ENCODE peak calls at places on chromosomes 4 and X, in four cellular contexts. Y is psoas muscle, R is mammary epithelial cell, A is K562. V is an unnamed sample. For H3K27me3, the result is how much of the 10 kb centered on the place peaks cover.

GRCh38 chr4:86595426-86595805 is 1.3 kb downstream of the PTPN13 start:
- DNase-seq in Y (no peak), A (no peak), R (peak), V (no peak)

GRCh38 chr4:123750044-123750443 is 353.4 kb downstream of the SPRY1 start:
- DNase-seq in A (no peak), Y (no peak), R (no peak), V (no peak)

GRCh38 chr4:33722800-33723511 is 2521.4 kb downstream of the ARAP2 start:
- DNase-seq in R (no peak), A (no peak), Y (no peak), V (no peak)

GRCh38 chr4:158657291-158657690 is 14.4 kb downstream of the C4orf46 start:
- DNase-seq in R (no peak), A (no peak), Y (no peak), V (no peak)

GRCh38 chr4:38583102-38583501 is 80.9 kb upstream of the KLF3 start:
- DNase-seq in Y (no peak), A (no peak), R (peak), V (no peak)

GRCh38 chr4:81688085-81688484 is 216.4 kb upstream of the RASGEF1B start:
- DNase-seq in Y (no peak), R (peak), A (no peak), V (no peak)

GRCh38 chr4:152220201-152220666 is 315.7 kb downstream of the FBXW7 start:
- DNase-seq in R (peak), A (no peak), Y (no peak), V (no peak)

GRCh38 chr4:109559625-109559982 is 442 bp upstream of the MCUB start:
- DNase-seq in R (no peak), A (no peak), Y (peak), V (peak)

DNA sequence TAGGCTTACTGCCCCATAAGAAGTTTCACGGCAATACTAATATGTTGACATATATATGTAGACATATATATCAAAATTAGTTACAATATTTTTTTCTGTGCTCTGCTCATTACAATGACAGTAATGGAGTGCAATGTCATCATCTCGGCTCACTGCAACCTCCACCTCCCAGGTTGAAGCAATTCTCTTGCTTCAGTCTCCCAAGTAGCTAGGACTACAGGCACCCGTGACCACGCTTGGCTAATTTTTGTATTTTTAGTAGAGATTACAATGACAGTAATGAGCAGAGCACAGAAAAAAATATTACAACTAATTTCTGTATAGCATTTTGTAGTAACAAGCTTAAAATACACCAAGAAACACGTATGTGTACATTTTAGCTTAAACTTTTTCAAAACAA is 7.6 kb downstream of the EIF4E start:
- DNase-seq in R (no peak), A (no peak), Y (no peak), V (no peak)
- H3K27me3 ChIP-seq in R (under half), A (under half), Y (under half), V (under half)

DNA sequence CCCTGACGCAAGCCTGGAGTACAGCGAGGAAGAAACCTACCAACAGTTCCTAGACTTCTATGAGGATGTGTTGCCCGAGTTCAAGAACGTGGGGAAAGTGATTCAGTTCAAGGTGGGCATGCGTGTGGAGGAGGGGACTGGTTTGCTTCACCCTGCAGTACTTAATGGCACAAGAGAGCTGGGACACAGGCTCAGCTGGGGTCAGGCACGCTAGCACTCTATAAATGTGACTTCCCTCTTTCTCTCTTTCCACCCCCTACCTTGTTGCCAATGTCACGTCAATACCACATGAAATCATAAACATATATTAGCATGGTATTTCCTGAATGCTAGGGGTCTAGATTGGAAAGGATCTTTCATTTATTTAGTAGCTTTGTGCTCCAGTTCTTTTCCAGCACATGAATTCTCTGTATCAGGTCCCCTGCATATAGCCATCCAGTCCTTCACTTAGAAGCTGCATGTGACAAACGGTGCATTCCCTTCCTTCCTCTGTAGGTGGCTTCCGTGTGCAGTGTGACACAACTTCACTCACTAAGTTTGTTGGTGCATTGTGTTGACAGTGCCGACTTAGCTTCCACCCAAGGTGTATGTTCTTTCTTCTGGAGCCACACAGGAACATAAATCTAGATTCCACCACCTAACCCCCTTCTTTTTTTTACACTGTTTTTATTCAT is 25.6 kb downstream of the ZRSR2 start:
- DNase-seq in R (no peak), A (peak), Y (no peak), V (peak)
- TF ChIP-seq CTCF in R (no peak), A (peak), Y (peak), V (peak)

GRCh38 chr4:8851321-8852117 is 20.1 kb downstream of the HMX1 start:
- DNase-seq in A (no peak), Y (no peak), R (no peak), V (no peak)
- H3K27me3 ChIP-seq in A (half or more), Y (half or more), R (under half), V (under half)

DNA sequence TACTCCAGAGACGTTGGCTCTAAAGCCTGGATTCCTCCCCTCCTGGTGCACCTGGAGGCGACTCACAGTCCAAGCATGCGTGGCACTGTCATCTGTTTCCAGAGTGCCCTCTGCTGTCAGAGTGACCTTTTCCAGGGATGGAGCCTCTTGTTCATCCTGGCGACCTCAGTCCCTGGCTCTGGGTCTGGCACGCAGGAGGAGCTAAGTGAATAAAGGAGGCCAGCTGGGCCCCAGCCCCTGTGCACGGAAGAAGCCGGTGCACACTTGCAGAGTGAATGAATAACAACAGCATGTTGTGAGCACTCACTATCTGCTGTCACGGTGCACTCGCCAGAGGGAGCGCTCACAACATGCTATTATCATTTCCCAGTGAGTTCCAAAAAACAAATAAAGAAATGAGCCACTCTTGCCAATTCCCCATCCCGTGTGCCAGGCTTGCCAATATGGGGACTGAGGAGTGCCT is 27.8 kb upstream of the PSAPL1 start:
- DNase-seq in A (no peak), Y (no peak), R (peak), V (no peak)
- TF ChIP-seq CTCF in A (peak), Y (no peak), R (no peak), V (no peak)

GRCh38 chr4:108170729-108171540 is 2.2 kb upstream of the LEF1 start:
- DNase-seq in A (peak), R (no peak), Y (no peak), V (no peak)

GRCh38 chr4:108172231-108172779 is 3.6 kb upstream of the LEF1 start:
- DNase-seq in R (no peak), Y (no peak), A (no peak), V (no peak)

GRCh38 chr4:108173599-108174057 is 4.9 kb upstream of the LEF1 start:
- DNase-seq in R (no peak), Y (no peak), A (no peak), V (no peak)

GRCh38 chr4:108172780-108173598 is 4.3 kb upstream of the LEF1 start:
- DNase-seq in A (peak), Y (peak), R (peak), V (peak)

DNA sequence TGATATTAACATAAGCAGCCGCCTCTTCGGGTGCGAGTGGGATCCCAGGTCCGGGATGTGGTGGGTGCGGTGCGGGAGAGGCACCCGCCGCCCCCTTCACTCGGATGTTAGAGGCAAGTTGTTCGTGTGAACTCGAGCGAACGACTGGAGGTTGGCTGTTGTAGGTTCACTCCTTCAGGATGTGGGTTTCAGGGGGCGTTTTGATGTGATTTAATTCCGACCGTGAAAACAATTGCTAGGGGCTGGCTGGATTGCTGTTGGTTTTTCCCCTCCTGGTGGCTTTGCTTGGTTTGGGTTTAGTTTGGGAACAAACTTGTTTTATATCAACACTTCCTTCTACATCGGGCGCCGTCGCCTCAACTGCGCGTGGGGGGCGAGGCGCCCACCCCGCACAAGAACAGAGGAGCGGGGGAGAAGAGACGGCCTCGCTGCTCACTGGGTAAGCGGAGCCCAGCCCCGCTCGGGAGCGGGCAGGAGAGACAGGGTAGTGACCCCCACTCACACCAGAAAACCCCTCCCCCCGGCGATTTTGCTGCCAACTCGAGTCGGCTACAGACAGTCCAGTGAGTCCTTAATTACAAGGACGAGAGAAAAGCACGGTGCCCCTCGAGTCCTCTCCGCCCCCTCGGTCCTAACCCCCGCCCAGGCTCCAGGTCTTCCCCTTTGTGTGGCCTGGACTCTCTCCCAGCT is 3.0 kb upstream of the LEF1 start:
- DNase-seq in Y (no peak), R (no peak), A (no peak), V (peak)
- H3K27me3 ChIP-seq in Y (half or more), R (half or more), A (under half), V (under half)

DNA sequence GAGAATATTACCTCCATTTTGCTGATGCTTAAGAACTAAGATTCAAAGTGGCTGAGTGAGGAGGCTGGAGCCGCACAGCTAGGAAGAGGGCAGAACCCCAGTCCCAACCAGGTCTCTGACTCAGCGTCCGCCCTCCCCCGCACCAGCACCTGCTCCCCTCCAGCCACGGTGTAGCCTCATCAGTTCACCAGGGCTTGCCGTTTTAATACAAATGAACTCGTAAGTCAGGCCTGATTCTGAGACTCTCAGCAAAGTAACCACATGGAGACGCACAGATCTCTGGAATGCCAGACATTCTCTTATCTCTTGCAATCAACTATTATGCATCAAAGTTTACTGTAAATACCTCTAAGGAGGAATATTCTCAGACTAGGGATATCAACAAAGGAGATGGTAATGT is 52.4 kb downstream of the ENPP6 start:
- DNase-seq in A (no peak), R (peak), Y (no peak), V (no peak)
- TF ChIP-seq CTCF in A (no peak), R (no peak), Y (no peak), V (no peak)